ENCODE peak calls at places on chromosome 19, in six cellular contexts. One of them, this sample, is unnamed.
A peak's percentile ranks its signal among the peaks of the same experiment; 100 is the strongest.

GRCh38 chr19:36547001-36547732 is 19.1 kb upstream of the ZNF260 start:
- DNase-seq in mesendoderm: peak; percentile 66
- DNase-seq in HFFc6: no peak
- DNase-seq in neural progenitor cell: no peak
- DNase-seq in WTC11: no peak
- DNase-seq in astrocyte of the spinal cord: peak; percentile 40
- DNase-seq in this sample: peak; percentile 13

GRCh38 chr19:17455711-17456123 is 5.0 kb downstream of the NXNL1 start:
- DNase-seq in mesendoderm: no peak
- DNase-seq in HFFc6: no peak
- DNase-seq in neural progenitor cell: peak; percentile 37
- DNase-seq in WTC11: peak; percentile 46
- DNase-seq in astrocyte of the spinal cord: no peak
- DNase-seq in this sample: no peak

GRCh38 chr19:20423381-20424207 is 142.0 kb downstream of the ZNF737 start:
- DNase-seq in mesendoderm: peak; percentile 87
- DNase-seq in HFFc6: no peak
- DNase-seq in neural progenitor cell: peak; percentile 37
- DNase-seq in WTC11: peak; percentile 34
- DNase-seq in astrocyte of the spinal cord: peak; percentile 43
- DNase-seq in this sample: peak; percentile 50

GRCh38 chr19:49403404-49404187 is 15.5 kb downstream of the KASH5 start:
- DNase-seq in mesendoderm: peak; percentile 98
- DNase-seq in HFFc6: no peak
- DNase-seq in neural progenitor cell: peak; percentile 90
- DNase-seq in WTC11: peak; percentile 81
- DNase-seq in astrocyte of the spinal cord: peak; percentile 80
- DNase-seq in this sample: no peak

GRCh38 chr19:4794971-4795370 is 3.4 kb downstream of the FEM1A start:
- DNase-seq in mesendoderm: no peak
- DNase-seq in HFFc6: no peak
- DNase-seq in neural progenitor cell: no peak
- DNase-seq in WTC11: no peak
- DNase-seq in astrocyte of the spinal cord: no peak
- DNase-seq in this sample: no peak

GRCh38 chr19:49811328-49811727 is 1.8 kb downstream of the FUZ start:
- DNase-seq in mesendoderm: no peak
- DNase-seq in HFFc6: no peak
- DNase-seq in neural progenitor cell: no peak
- DNase-seq in WTC11: no peak
- DNase-seq in astrocyte of the spinal cord: no peak
- DNase-seq in this sample: no peak

GRCh38 chr19:2523630-2524311 is 47.8 kb downstream of the GADD45B start:
- DNase-seq in mesendoderm: peak; percentile 70
- DNase-seq in HFFc6: peak; percentile 64
- DNase-seq in neural progenitor cell: peak; percentile 54
- DNase-seq in WTC11: no peak
- DNase-seq in astrocyte of the spinal cord: peak; percentile 92
- DNase-seq in this sample: no peak

GRCh38 chr19:31648347-31648746 is 299.1 kb upstream of the TSHZ3 start:
- DNase-seq in mesendoderm: no peak
- DNase-seq in HFFc6: no peak
- DNase-seq in neural progenitor cell: no peak
- DNase-seq in WTC11: no peak
- DNase-seq in astrocyte of the spinal cord: peak; percentile 5
- DNase-seq in this sample: no peak

GRCh38 chr19:38360839-38361631 is 13.3 kb upstream of the PSMD8 start:
- DNase-seq in mesendoderm: no peak
- DNase-seq in HFFc6: no peak
- DNase-seq in neural progenitor cell: peak; percentile 21
- DNase-seq in WTC11: no peak
- DNase-seq in astrocyte of the spinal cord: no peak
- DNase-seq in this sample: no peak

GRCh38 chr19:28582807-28583206 is 630.1 kb downstream of the UQCRFS1 start:
- DNase-seq in mesendoderm: no peak
- DNase-seq in HFFc6: no peak
- DNase-seq in neural progenitor cell: no peak
- DNase-seq in WTC11: no peak
- DNase-seq in astrocyte of the spinal cord: no peak
- DNase-seq in this sample: no peak

GRCh38 chr19:34676697-34677385 is at the start of gene SCGB2B2:
- DNase-seq in mesendoderm: no peak
- DNase-seq in HFFc6: no peak
- DNase-seq in neural progenitor cell: no peak
- DNase-seq in WTC11: no peak
- DNase-seq in astrocyte of the spinal cord: no peak
- DNase-seq in this sample: no peak

GRCh38 chr19:31676271-31677004 is 327.2 kb upstream of the TSHZ3 start:
- DNase-seq in mesendoderm: peak; percentile 67
- DNase-seq in HFFc6: no peak
- DNase-seq in neural progenitor cell: peak; percentile 46
- DNase-seq in WTC11: peak; percentile 42
- DNase-seq in astrocyte of the spinal cord: no peak
- DNase-seq in this sample: no peak

This sample was measured in renal cortical epithelial cell.